ENCODE peak calls at places on chromosomes 2 and 18, in five cellular contexts. A is fibroblast of mammary gland, Q is heart right ventricle, H is mucosa of descending colon, Z is lower lobe of right lung. O is an unnamed sample.

GRCh38 chr2:191304939-191305875 is 60.0 kb downstream of the MYO1B start:
- DNase-seq in A (peak; percentile 94), Q (peak; percentile 76), Z (no peak), H (peak; percentile 42), O (peak; percentile 92)

GRCh38 chr2:49226360-49226759 is 72.0 kb upstream of the FSHR start:
- DNase-seq in H (no peak), Z (no peak), Q (no peak), A (no peak), O (no peak)

GRCh38 chr18:31609886-31610646 is 18.4 kb downstream of the TTR start:
- DNase-seq in H (no peak), Q (no peak), A (no peak), Z (no peak), O (no peak)

GRCh38 chr2:55168221-55169154 is 63.6 kb downstream of the CLHC1 start:
- DNase-seq in A (peak; percentile 82), H (no peak), Q (peak; percentile 52), Z (no peak), O (peak; percentile 72)

GRCh38 chr2:5474716-5475115 is 217.5 kb upstream of the SOX11 start:
- DNase-seq in H (no peak), A (no peak), Q (no peak), Z (peak; percentile 69), O (no peak)

GRCh38 chr2:100741880-100742814 is 77.8 kb upstream of the NPAS2 start:
- DNase-seq in A (peak; percentile 99), Z (no peak), Q (peak; percentile 35), H (no peak), O (peak; percentile 93)

GRCh38 chr2:155310589-155310988 is 612.1 kb downstream of the KCNJ3 start:
- DNase-seq in Q (no peak), A (peak; percentile 40), H (no peak), Z (no peak), O (peak; percentile 28)

GRCh38 chr2:23199115-23199918 is 185.7 kb upstream of the KLHL29 start:
- DNase-seq in H (no peak), Z (no peak), Q (no peak), A (peak; percentile 30), O (no peak)

GRCh38 chr18:12679183-12679786 is 21.4 kb upstream of the SPIRE1 start:
- DNase-seq in Q (peak; percentile 82), Z (peak; percentile 63), H (no peak), A (peak; percentile 58), O (no peak)

GRCh38 chr2:129717560-129718128 is 261.8 kb upstream of the RAB6C start:
- DNase-seq in Q (no peak), Z (no peak), A (no peak), H (no peak), O (no peak)

GRCh38 chr2:20352230-20353216 is 1.9 kb upstream of the PUM2 start:
- DNase-seq in Z (no peak), Q (no peak), H (no peak), A (no peak), O (no peak)

GRCh38 chr2:45168731-45169338 is 159.6 kb upstream of the SIX2 start:
- DNase-seq in H (no peak), Q (no peak), A (peak; percentile 33), Z (no peak), O (no peak)

GRCh38 chr2:118062048-118062447 is 26.2 kb upstream of the INSIG2 start:
- DNase-seq in Q (no peak), H (no peak), Z (no peak), A (peak; percentile 48), O (no peak)

GRCh38 chr2:96361751-96362150 is 26.2 kb downstream of the NCAPH start:
- DNase-seq in H (no peak), A (no peak), Z (no peak), Q (no peak), O (no peak)

GRCh38 chr18:36316246-36316645 is 18.7 kb downstream of the FHOD3 start:
- DNase-seq in A (peak; percentile 38), Q (no peak), Z (no peak), H (no peak), O (no peak)

GRCh38 chr2:46985512-46985911 is 69.9 kb upstream of the MCFD2 start:
- DNase-seq in A (peak; percentile 54), Q (no peak), H (no peak), Z (no peak), O (no peak)

DNA sequence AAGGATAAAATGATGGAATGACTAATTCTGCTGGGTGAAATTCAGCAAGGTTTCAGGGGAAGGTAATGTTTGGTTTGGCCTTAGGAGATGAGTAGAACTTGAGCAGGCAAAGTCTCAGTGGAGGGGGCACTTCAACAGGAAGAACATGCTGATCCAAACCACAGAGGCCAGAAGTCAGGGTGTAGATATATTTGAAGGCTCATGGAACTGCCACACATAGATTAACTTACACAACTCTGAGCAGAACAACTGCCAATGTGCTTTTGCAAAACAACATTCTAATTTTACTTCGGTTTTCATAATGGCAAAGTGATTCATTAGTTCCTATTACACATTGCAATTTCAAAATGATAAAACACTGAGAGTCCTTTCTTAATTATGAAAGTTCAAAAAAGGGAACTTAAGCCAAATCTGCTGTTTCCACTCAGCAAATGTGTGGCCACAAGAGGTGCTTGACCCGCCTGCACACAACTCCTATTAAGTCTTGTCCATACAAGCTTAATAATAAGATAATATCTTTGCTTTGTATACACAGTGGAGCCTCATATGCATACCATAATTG is 284.8 kb downstream of the MREG start:
- DNase-seq in H (no peak), Q (no peak), Z (peak; percentile 53), A (peak; percentile 100), O (peak; percentile 83)
- TF ChIP-seq CTCF in H (no peak), Q (no peak), Z (no peak), A (peak; percentile 15), O (no peak)

GRCh38 chr18:34222025-34222395 is 2.7 kb downstream of the NOL4 start:
- DNase-seq in Z (no peak), Q (no peak), A (no peak), H (peak; percentile 16), O (no peak)
- H3K4me3 ChIP-seq in Z (peak overlapping the region; percentile 44), Q (no peak overlapping the region), A (no peak overlapping the region), H (no peak overlapping the region), O (peak overlapping the region; percentile 56)

DNA sequence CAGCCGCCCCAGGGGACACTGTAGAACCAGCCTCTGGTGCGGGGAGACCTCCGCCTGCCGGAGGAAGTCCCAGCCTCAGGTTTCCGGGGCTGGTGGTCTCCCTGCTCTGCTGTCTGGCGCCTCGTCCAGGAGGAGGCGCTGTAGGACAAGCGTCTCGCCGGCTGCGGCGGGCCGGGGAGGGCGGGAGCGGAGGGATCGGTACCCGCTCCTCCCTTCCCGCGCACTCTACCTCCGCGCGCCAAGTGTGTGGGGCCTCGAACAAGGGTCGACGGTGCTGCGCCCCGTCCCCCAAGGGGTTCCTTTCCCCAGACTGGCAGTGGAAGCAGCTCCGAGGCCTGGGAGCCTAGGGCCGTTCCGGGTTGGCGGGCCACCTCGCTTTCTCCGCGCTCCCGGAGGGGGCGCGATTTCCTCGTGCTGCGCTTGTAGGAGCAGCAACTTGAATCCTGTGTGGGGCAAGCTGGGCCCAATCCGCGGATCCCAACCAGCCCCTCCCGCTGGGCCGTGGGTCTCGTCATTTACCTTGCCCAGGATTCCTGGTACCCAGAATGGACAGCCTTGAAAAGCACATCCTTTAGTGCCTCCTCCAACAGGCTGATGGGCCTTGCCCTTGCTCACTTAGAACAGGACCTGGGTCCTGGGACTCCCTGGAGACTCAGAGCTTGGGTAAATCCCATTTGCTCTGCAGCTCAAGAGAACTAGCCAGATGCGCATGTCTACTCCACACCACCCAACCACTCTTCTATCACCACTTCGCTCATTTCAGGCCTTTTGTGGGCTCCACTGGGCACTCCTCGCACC is 10.6 kb upstream of the HOXD4 start:
- DNase-seq in Q (peak; percentile 49), H (peak; percentile 87), A (peak; percentile 76), Z (peak; percentile 70), O (no peak)
- TF ChIP-seq CTCF in Q (peak; percentile 94), H (peak; percentile 83), A (peak; percentile 58), Z (peak; percentile 89), O (peak; percentile 65)

GRCh38 chr2:26178246-26178645 is 5.4 kb downstream of the GAREM2 start:
- DNase-seq in A (no peak), H (no peak), Z (no peak), Q (no peak), O (no peak)
- H3K4me3 ChIP-seq in A (peak overlapping the region; percentile 48), H (no peak overlapping the region), Z (peak overlapping the region; percentile 66), Q (no peak overlapping the region), O (peak overlapping the region; percentile 48)

GRCh38 chr2:218644721-218645120 is 14.7 kb downstream of the ZNF142 start:
- DNase-seq in Z (no peak), A (no peak), Q (no peak), H (no peak), O (no peak)
- TF ChIP-seq CTCF in Z (no peak), A (no peak), Q (no peak), H (no peak), O (no peak)

GRCh38 chr2:85992611-85993010 is 103.8 kb upstream of the ST3GAL5 start:
- DNase-seq in Q (no peak), A (no peak), H (no peak), Z (no peak), O (no peak)
- H3K4me3 ChIP-seq in Q (no peak overlapping the region), A (no peak overlapping the region), H (no peak overlapping the region), Z (no peak overlapping the region), O (no peak overlapping the region)

O was measured in astrocyte of the cerebellum.